ENCODE peak calls at places on chromosomes 4 and X, in nine cellular contexts. V, U, T, M, P, H, E, C and W are unnamed samples.

GRCh38 chr4:39514888-39515401 is 12.3 kb downstream of the UGDH start:
- DNase-seq in P (no peak), E (no peak), V (no peak), C (no peak), T (no peak), H (no peak), M (no peak), U (no peak), W (no peak)

GRCh38 chrX:48676893-48677270 is 6.7 kb upstream of the WAS start:
- DNase-seq in C (no peak), T (no peak), M (peak), V (no peak), E (no peak), P (no peak), H (no peak), U (no peak), W (no peak)

GRCh38 chr4:100187781-100188180 is 2.5 kb downstream of the DDIT4L start:
- DNase-seq in P (no peak), M (no peak), E (no peak), H (no peak), V (no peak), T (no peak), U (no peak), C (no peak), W (no peak)

GRCh38 chrX:65635371-65635770 is 32.1 kb upstream of the MSN start:
- DNase-seq in C (no peak), P (no peak), V (no peak), H (no peak), U (no peak), T (no peak), M (no peak), E (no peak), W (no peak)

GRCh38 chr4:152795891-152796290 is 16.1 kb downstream of the ARFIP1 start:
- DNase-seq in V (no peak), U (no peak), C (no peak), T (no peak), H (no peak), E (no peak), M (no peak), P (no peak), W (no peak)

GRCh38 chrX:105323951-105324350 is 103.5 kb upstream of the TEX13A start:
- DNase-seq in U (no peak), P (no peak), H (no peak), T (no peak), C (no peak), M (no peak), V (no peak), E (no peak), W (no peak)

GRCh38 chr4:152176627-152177214 is 359.2 kb downstream of the FBXW7 start:
- DNase-seq in H (no peak), T (no peak), U (no peak), P (no peak), C (no peak), M (no peak), E (no peak), V (no peak), W (no peak)

GRCh38 chrX:39953879-39954278 is 143.9 kb downstream of the BCOR start:
- DNase-seq in H (no peak), C (peak), E (no peak), T (no peak), V (no peak), P (no peak), M (no peak), U (no peak), W (no peak)

GRCh38 chr4:1321946-1322650 is 24.9 kb upstream of the UVSSA start:
- DNase-seq in M (no peak), E (no peak), V (no peak), H (no peak), P (no peak), T (no peak), U (no peak), C (no peak), W (no peak)

GRCh38 chr4:123661080-123661737 is 264.6 kb downstream of the SPRY1 start:
- DNase-seq in E (no peak), T (no peak), H (no peak), C (no peak), P (no peak), V (no peak), M (no peak), U (peak), W (no peak)

GRCh38 chr4:182978152-182978827 is 61.1 kb upstream of the DCTD start:
- DNase-seq in M (no peak), P (no peak), T (no peak), C (peak), E (no peak), V (no peak), H (no peak), U (no peak), W (no peak)

GRCh38 chrX:40543661-40544328 is 37.0 kb upstream of the ATP6AP2 start:
- DNase-seq in C (no peak), E (no peak), H (no peak), P (no peak), U (peak), V (no peak), T (no peak), M (no peak), W (no peak)

GRCh38 chr4:106266201-106266600 is 49.8 kb downstream of the TBCK start:
- DNase-seq in V (peak), P (no peak), E (no peak), H (no peak), M (no peak), C (peak), T (no peak), U (peak), W (no peak)

GRCh38 chrX:74220277-74220676 is 83.7 kb upstream of the ZCCHC13 start:
- DNase-seq in E (no peak), V (no peak), U (no peak), H (no peak), M (no peak), C (no peak), P (no peak), T (no peak), W (no peak)

GRCh38 chr4:94332983-94333590 is 9.5 kb downstream of the HPGDS start:
- DNase-seq in V (no peak), T (no peak), U (no peak), C (no peak), E (no peak), P (no peak), H (no peak), M (no peak), W (no peak)

GRCh38 chrX:117744958-117745357 is 371.7 kb downstream of the KLHL13 start:
- DNase-seq in V (no peak), T (no peak), M (no peak), H (no peak), E (no peak), U (no peak), P (no peak), C (no peak), W (no peak)

GRCh38 chr4:173379929-173380328 is 9.2 kb downstream of the SAP30 start:
- DNase-seq in P (no peak), T (no peak), H (no peak), V (no peak), U (no peak), E (no peak), M (no peak), C (no peak), W (no peak)

GRCh38 chr4:103150677-103151076 is 47.5 kb downstream of the CENPE start:
- DNase-seq in V (no peak), M (no peak), U (no peak), C (no peak), H (no peak), E (no peak), T (no peak), P (no peak), W (no peak)

GRCh38 chrX:110852180-110852579 is 56.6 kb upstream of the CHRDL1 start:
- DNase-seq in P (no peak), U (no peak), M (no peak), V (no peak), E (no peak), C (no peak), H (no peak), T (no peak), W (no peak)